ENCODE peak calls at places on chromosomes 2 and 18, in eight cellular contexts. O is A673; R is NCI-H1417 treated with DMSO at 0.1 percent for 48 hours; M is AML-193; K is thyroid gland; A is activated T-cell treated with anti-CD3 and anti-CD28 coated beads, Interleukin-2, amount 50 U/mL, for 24 hours; J is stimulated activated CD8-positive, alpha-beta memory T cell treated with anti-CD3 and anti-CD28 coated beads, Interleukin-15, amount 100 ng/mL, for 24 hours; W is fibroblast of lung. H is an unnamed sample.

GRCh38 chr18:55651236-55651635 is 63.2 kb upstream of the TCF4 start:
- DNase-seq in A (no peak), W (no peak), R (no peak), K (no peak), O (no peak), M (no peak), J (no peak), H (no peak)

GRCh38 chr2:222982010-222982908 is 69.7 kb upstream of the KCNE4 start:
- DNase-seq in M (peak; percentile 94), O (peak; percentile 74), R (peak; percentile 22), A (no peak), J (no peak), K (peak; percentile 86), W (peak; percentile 78), H (peak; percentile 60)

GRCh38 chr18:67456691-67457090 is 59.8 kb downstream of the DSEL start:
- DNase-seq in R (no peak), O (peak; percentile 14), W (no peak), K (no peak), J (no peak), A (no peak), M (no peak), H (no peak)

GRCh38 chr2:147910990-147911473 is 66.2 kb downstream of the ACVR2A start:
- DNase-seq in O (peak; percentile 83), J (no peak), M (peak; percentile 42), K (peak; percentile 23), R (no peak), A (no peak), W (peak; percentile 57), H (peak; percentile 61)

GRCh38 chr2:120923426-120923825 is 187.8 kb downstream of the GLI2 start:
- DNase-seq in R (no peak), W (no peak), K (no peak), J (no peak), M (no peak), A (no peak), O (no peak), H (no peak)

GRCh38 chr2:70947556-70948184 is 12.0 kb downstream of the ATP6V1B1 start:
- DNase-seq in J (no peak), M (peak; percentile 16), W (peak; percentile 68), O (no peak), A (peak; percentile 34), R (no peak), K (no peak), H (no peak)

GRCh38 chr2:48693645-48694044 is 61.9 kb downstream of the LHCGR start:
- DNase-seq in R (no peak), K (no peak), J (no peak), W (peak; percentile 82), O (no peak), A (no peak), M (no peak), H (no peak)

GRCh38 chr2:230751062-230751461 is 38.4 kb downstream of the CAB39 start:
- DNase-seq in M (no peak), W (peak; percentile 81), J (no peak), K (no peak), R (no peak), A (no peak), O (peak; percentile 26), H (no peak)

GRCh38 chr2:12177995-12178760 is 431.7 kb downstream of the LPIN1 start:
- DNase-seq in M (no peak), A (no peak), J (no peak), R (no peak), K (no peak), O (no peak), W (no peak), H (no peak)

GRCh38 chr2:231680284-231680991 is 27.9 kb upstream of the PTMA start:
- DNase-seq in J (no peak), O (no peak), R (no peak), M (no peak), W (no peak), K (peak; percentile 50), A (no peak), H (no peak)

GRCh38 chr2:36695746-36696415 is 626 bp upstream of the VIT start:
- DNase-seq in M (no peak), K (no peak), O (peak; percentile 35), R (no peak), J (no peak), W (peak; percentile 73), A (no peak), H (no peak)

GRCh38 chr2:25558262-25558661 is 115.1 kb downstream of the DTNB start:
- DNase-seq in K (no peak), R (no peak), O (peak; percentile 86), J (no peak), M (peak; percentile 95), A (no peak), W (peak; percentile 92), H (no peak)